ENCODE peak calls at places on chromosome X, in five cellular contexts. V is amniotic epithelial cell; T is lung microvascular endothelial cell; L is stimulated activated CD4-positive, alpha-beta T cell treated with anti-CD3 and anti-CD28 coated beads, Interleukin-12 subunit alpha, Interleukin-12 subunit beta, amount 100 ng/mL, for 4 hours; O is substantia nigra. P is an unnamed sample.

GRCh38 chrX:63470506-63470905 is 119.4 kb upstream of the SPIN4 start:
- DNase-seq in V (no peak), T (no peak), L (no peak), O (no peak), P (no peak)

GRCh38 chrX:39953879-39954278 is 143.9 kb downstream of the BCOR start:
- DNase-seq in V (peak), T (peak), L (no peak), O (no peak), P (no peak)

GRCh38 chrX:82218361-82218760 is 1016.5 kb downstream of the SH3BGRL start:
- DNase-seq in V (no peak), T (peak), L (no peak), O (no peak), P (no peak)

GRCh38 chrX:45801554-45801953 is 600.9 kb upstream of the DIPK2B start:
- DNase-seq in V (peak), T (peak), L (no peak), O (no peak), P (no peak)

GRCh38 chrX:150575415-150575814 is 7.0 kb downstream of the MTM1 start:
- DNase-seq in V (peak), T (no peak), L (peak), O (no peak), P (no peak)

GRCh38 chrX:77597090-77597489 is 149.9 kb downstream of the FGF16 start:
- DNase-seq in V (peak), T (peak), L (no peak), O (no peak), P (no peak)

GRCh38 chrX:154779261-154779660 is 16.6 kb downstream of the DKC1 start:
- DNase-seq in V (peak), T (no peak), L (no peak), O (no peak), P (no peak)

GRCh38 chrX:22365460-22365859 is 92.7 kb downstream of the CBLL2 start:
- DNase-seq in V (peak), T (peak), L (no peak), O (no peak), P (no peak)

GRCh38 chrX:71493111-71493613 is 39.7 kb upstream of the OGT start:
- DNase-seq in V (peak), T (peak), L (no peak), O (no peak), P (no peak)

GRCh38 chrX:150163956-150164726 is 199.0 kb upstream of the MAMLD1 start:
- DNase-seq in V (no peak), T (no peak), L (no peak), O (no peak), P (no peak)

GRCh38 chrX:115679460-115679859 is 118.5 kb downstream of the PLS3 start:
- DNase-seq in V (peak), T (peak), L (no peak), O (no peak), P (no peak)

GRCh38 chrX:130097507-130098201 is 12.6 kb downstream of the ELF4 start:
- DNase-seq in V (peak), T (peak), L (no peak), O (no peak), P (no peak)

GRCh38 chrX:51743179-51743957 is at the start of gene GSPT2:
- DNase-seq in V (peak), T (peak), L (peak), O (peak), P (peak)

GRCh38 chrX:108584617-108585211 is 145.1 kb downstream of the COL4A5 start:
- DNase-seq in V (peak), T (peak), L (no peak), O (peak), P (no peak)

GRCh38 chrX:51332188-51332942 is at the start of gene NUDT10:
- DNase-seq in V (peak), T (peak), L (peak), O (peak), P (peak)

GRCh38 chrX:150635952-150636351 is 57.2 kb upstream of the MTMR1 start:
- DNase-seq in V (peak), T (peak), L (no peak), O (no peak), P (no peak)

GRCh38 chrX:71941771-71942170 is 31.1 kb downstream of the NHSL2 start:
- DNase-seq in V (peak), T (no peak), L (no peak), O (no peak), P (no peak)

GRCh38 chrX:71622347-71623104 is 4.2 kb upstream of the CXCR3 start:
- DNase-seq in V (peak), T (peak), L (peak), O (peak), P (no peak)

GRCh38 chrX:71282514-71283408 is 674 bp upstream of the NONO start:
- DNase-seq in V (peak), T (peak), L (no peak), O (peak), P (no peak)

GRCh38 chrX:2550288-2551020 is 49.7 kb upstream of the DHRSX start:
- DNase-seq in V (no peak), T (no peak), L (no peak), O (no peak), P (no peak)

GRCh38 chrX:7158468-7158990 is 10.6 kb upstream of the PUDP start:
- DNase-seq in V (no peak), T (no peak), L (no peak), O (no peak), P (no peak)

GRCh38 chrX:49053223-49054072 is 5.4 kb upstream of the CCDC120 start:
- DNase-seq in V (no peak), T (peak), L (peak), O (no peak), P (peak)

GRCh38 chrX:35166023-35166422 is 223.4 kb downstream of the FAM47B start:
- DNase-seq in V (peak), T (no peak), L (no peak), O (no peak), P (no peak)

GRCh38 chrX:147779173-147779572 is 132.5 kb upstream of the FMR1 start:
- DNase-seq in V (no peak), T (no peak), L (no peak), O (no peak), P (no peak)

GRCh38 chrX:47218920-47219815 is 687 bp downstream of the CDK16 start:
- DNase-seq in V (no peak), T (peak), L (peak), O (peak), P (peak)

GRCh38 chrX:1462110-1462509 is 9.4 kb upstream of the ASMTL start:
- DNase-seq in V (no peak), T (no peak), L (no peak), O (no peak), P (no peak)

P was measured in progenitor cell of endocrine pancreas.